ENCODE peak calls at places on chromosomes 6 and 20, in eight cellular contexts. A is psoas muscle, Q is A549, G is heart right ventricle, T is ovary, F is dorsolateral prefrontal cortex, V is fibroblast of mammary gland, N is PC-3. H is an unnamed sample.
A peak's percentile ranks its signal among the peaks of the same experiment; 100 is the strongest.

GRCh38 chr6:43149260-43149659 is 21.8 kb upstream of the SRF start:
- DNase-seq in A (no peak), Q (no peak), G (no peak), T (no peak), F (no peak), V (no peak), N (peak; percentile 17), H (peak; percentile 28)

GRCh38 chr6:31049518-31049917 is 39.2 kb downstream of the MUC22 start:
- DNase-seq in A (no peak), Q (no peak), G (no peak), T (no peak), F (no peak), V (peak; percentile 54), N (no peak), H (no peak)

GRCh38 chr6:105824732-105825131 is 261.4 kb upstream of the PRDM1 start:
- DNase-seq in A (no peak), Q (no peak), G (no peak), T (no peak), F (no peak), V (peak; percentile 47), N (peak; percentile 9), H (no peak)

GRCh38 chr6:168916576-168917207 is 337.0 kb downstream of the THBS2 start:
- DNase-seq in A (peak; percentile 53), Q (no peak), G (no peak), T (peak; percentile 63), F (no peak), V (peak; percentile 25), N (no peak), H (no peak)

GRCh38 chr20:13644010-13644409 is 5.3 kb upstream of the TASP1 start:
- DNase-seq in A (no peak), Q (peak; percentile 32), G (no peak), T (no peak), F (no peak), V (peak; percentile 20), N (no peak), H (peak; percentile 10)

GRCh38 chr20:32619586-32619985 is 34.5 kb upstream of the NOL4L start:
- DNase-seq in A (no peak), Q (no peak), G (no peak), T (no peak), F (no peak), V (no peak), N (no peak), H (no peak)

GRCh38 chr6:6699741-6700367 is 111.3 kb downstream of the LY86 start:
- DNase-seq in A (peak; percentile 66), Q (peak; percentile 81), G (peak; percentile 52), T (peak; percentile 86), F (no peak), V (peak; percentile 97), N (peak; percentile 86), H (peak; percentile 97)

GRCh38 chr6:136161950-136162349 is 88.2 kb downstream of the MTFR2 start:
- DNase-seq in A (no peak), Q (no peak), G (no peak), T (no peak), F (no peak), V (no peak), N (no peak), H (no peak)

GRCh38 chr6:31065556-31065955 is 46.8 kb downstream of the C6orf15 start:
- DNase-seq in A (no peak), Q (no peak), G (no peak), T (no peak), F (no peak), V (no peak), N (no peak), H (no peak)

GRCh38 chr20:326645-327031 is 1.3 kb downstream of the SOX12 start:
- DNase-seq in A (peak; percentile 39), Q (peak; percentile 73), G (no peak), T (no peak), F (no peak), V (no peak), N (peak; percentile 37), H (peak; percentile 24)

GRCh38 chr6:26087284-26088115 is at the start of gene HFE:
- DNase-seq in A (peak; percentile 46), Q (peak; percentile 48), G (peak; percentile 61), T (peak; percentile 70), F (no peak), V (peak; percentile 65), N (no peak), H (peak; percentile 70)

GRCh38 chr6:53246924-53247323 is 98.3 kb upstream of the GCM1 start:
- DNase-seq in A (no peak), Q (no peak), G (no peak), T (no peak), F (no peak), V (no peak), N (no peak), H (no peak)

GRCh38 chr6:77124604-77125003 is 338.7 kb downstream of the HTR1B start:
- DNase-seq in A (no peak), Q (no peak), G (no peak), T (no peak), F (no peak), V (peak; percentile 2), N (peak; percentile 9), H (peak; percentile 11)

GRCh38 chr6:161085246-161085645 is 93.7 kb downstream of the MAP3K4 start:
- DNase-seq in A (no peak), Q (no peak), G (no peak), T (no peak), F (no peak), V (no peak), N (no peak), H (no peak)

GRCh38 chr6:36957773-36958271 is 3.3 kb downstream of the PI16 start:
- DNase-seq in A (no peak), Q (no peak), G (no peak), T (no peak), F (no peak), V (no peak), N (no peak), H (no peak)

GRCh38 chr6:21507811-21508210 is 85.7 kb upstream of the SOX4 start:
- DNase-seq in A (no peak), Q (no peak), G (no peak), T (no peak), F (no peak), V (peak; percentile 12), N (peak; percentile 16), H (peak; percentile 28)

GRCh38 chr20:43473058-43473704 is 15.5 kb downstream of the SRSF6 start:
- DNase-seq in A (no peak), Q (no peak), G (no peak), T (no peak), F (no peak), V (no peak), N (no peak), H (no peak)
- TF ChIP-seq CTCF in A (no peak), Q (no peak), G (no peak), T (no peak), F (no peak), V (no peak), N (peak; percentile 12), H (no peak)

DNA sequence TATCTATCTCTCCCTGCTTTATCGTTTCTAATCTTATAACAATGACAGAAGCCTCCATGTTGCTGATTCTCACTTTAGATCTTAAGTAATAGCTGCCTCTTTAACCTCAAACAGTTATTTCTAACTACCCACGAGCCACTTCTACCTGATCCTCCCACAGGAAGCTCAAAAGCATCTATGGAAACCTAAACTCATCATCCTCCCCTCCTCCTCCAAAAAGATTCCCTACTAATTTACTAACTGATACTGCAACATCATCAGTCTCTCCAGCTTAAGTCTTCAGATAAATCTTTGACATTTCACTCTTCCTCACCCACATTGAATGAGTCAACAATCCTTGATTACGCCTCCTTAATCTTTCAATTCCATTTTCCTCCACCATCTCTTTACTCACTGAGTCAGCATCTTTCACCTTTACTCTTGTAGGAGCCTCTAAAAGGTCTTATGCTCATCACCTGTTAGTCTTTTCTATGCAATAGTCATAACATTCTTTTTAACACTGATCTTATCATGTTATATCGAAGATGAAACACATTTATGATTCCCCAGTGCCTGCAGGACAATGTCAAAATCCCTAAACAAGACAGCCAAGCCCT is 526.7 kb upstream of the CDH4 start:
- DNase-seq in A (no peak), Q (no peak), G (no peak), T (no peak), F (no peak), V (no peak), N (no peak), H (no peak)
- TF ChIP-seq CTCF in A (no peak), Q (no peak), G (no peak), T (no peak), F (no peak), V (no peak), N (no peak), H (no peak)

GRCh38 chr20:25076731-25077609 is 5.0 kb downstream of the VSX1 start:
- DNase-seq in A (no peak), Q (peak; percentile 80), G (no peak), T (no peak), F (no peak), V (peak; percentile 45), N (peak; percentile 88), H (peak; percentile 32)
- TF ChIP-seq CTCF in A (peak; percentile 21), Q (peak; percentile 60), G (peak; percentile 19), T (no peak), F (peak; percentile 41), V (peak; percentile 35), N (peak; percentile 57), H (peak; percentile 42)

DNA sequence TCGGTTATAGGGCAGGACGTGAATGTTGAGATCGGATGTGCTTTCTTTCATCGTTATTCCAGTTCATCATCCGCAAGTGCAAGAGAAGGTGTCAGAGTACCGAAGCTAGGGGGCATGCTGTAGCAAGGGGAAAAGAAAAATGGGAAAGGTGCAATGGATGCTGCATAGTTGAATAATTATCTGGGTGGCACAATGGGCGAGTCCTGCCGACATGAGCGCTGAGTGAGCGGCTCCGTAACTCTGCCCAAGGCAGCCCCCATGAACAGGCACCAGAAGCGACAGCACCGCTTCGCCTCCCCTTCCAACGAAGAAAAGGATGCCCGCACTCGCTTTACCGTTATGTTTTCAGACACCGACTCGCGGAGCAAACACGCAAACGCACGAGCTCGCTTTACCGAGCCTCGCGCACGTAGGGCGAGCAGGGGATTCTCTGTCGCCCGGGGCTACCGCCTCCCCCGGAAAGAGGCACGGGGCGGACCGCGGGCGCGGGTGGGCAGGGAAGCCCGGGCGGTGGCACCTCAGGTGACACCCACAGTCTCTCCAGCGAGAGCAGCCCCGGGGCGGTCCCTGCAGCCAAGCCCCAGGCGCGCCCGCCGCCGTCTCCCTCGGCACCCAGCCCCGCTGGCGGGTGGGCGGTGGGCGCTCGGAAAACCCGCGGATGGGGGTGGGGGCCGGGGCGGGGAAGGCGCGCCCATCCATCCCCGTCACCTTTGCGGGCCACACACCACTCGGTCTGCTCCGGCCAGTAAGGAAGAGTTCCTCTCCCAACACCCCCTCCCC is 654 bp downstream of the WASF1 start:
- DNase-seq in A (peak; percentile 34), Q (peak; percentile 73), G (peak; percentile 30), T (peak; percentile 55), F (peak; percentile 60), V (peak; percentile 67), N (peak; percentile 50), H (peak; percentile 74)
- TF ChIP-seq CTCF in A (peak; percentile 45), Q (peak; percentile 60), G (peak; percentile 63), T (peak; percentile 28), F (peak; percentile 69), V (peak; percentile 78), N (peak; percentile 66), H (peak; percentile 78)